ENCODE peak calls at places on chromosome 18, in six cellular contexts. V is heart left ventricle, Q is adrenal gland, B is neural progenitor cell, N is lower lobe of right lung, D is GM23338. C is an unnamed sample.

GRCh38 chr18:78518805-78519204 is 460.8 kb upstream of the SALL3 start:
- DNase-seq in N (no peak), B (no peak), Q (no peak), D (no peak), V (no peak), C (peak)

GRCh38 chr18:45774065-45774521 is 50.1 kb downstream of the SLC14A1 start:
- DNase-seq in D (no peak), B (no peak), N (no peak), Q (no peak), V (no peak), C (peak)

GRCh38 chr18:26482567-26482966 is 65.8 kb downstream of the KCTD1 start:
- DNase-seq in Q (no peak), N (no peak), D (peak), B (peak), V (no peak), C (no peak)

GRCh38 chr18:8478166-8478967 is 130.9 kb upstream of the RAB12 start:
- DNase-seq in N (peak), B (peak), V (peak), D (peak), Q (peak), C (peak)

GRCh38 chr18:31454066-31454708 is 6.6 kb downstream of the DSG3 start:
- DNase-seq in Q (no peak), D (no peak), N (no peak), V (no peak), B (no peak), C (no peak)

GRCh38 chr18:23876496-23876895 is 138.1 kb upstream of the TTC39C start:
- DNase-seq in V (no peak), B (no peak), N (no peak), Q (no peak), D (no peak), C (no peak)

GRCh38 chr18:63788447-63789096 is 13.4 kb downstream of the SERPINB7 start:
- DNase-seq in B (no peak), D (no peak), V (no peak), N (no peak), Q (no peak), C (peak)

GRCh38 chr18:67123901-67124300 is 392.6 kb downstream of the DSEL start:
- DNase-seq in B (no peak), Q (no peak), N (no peak), D (no peak), V (no peak), C (no peak)

GRCh38 chr18:9058426-9058825 is 44.1 kb upstream of the NDUFV2 start:
- DNase-seq in B (no peak), Q (no peak), V (no peak), N (no peak), D (no peak), C (no peak)

GRCh38 chr18:5461056-5461455 is 82.7 kb downstream of the EPB41L3 start:
- DNase-seq in D (no peak), V (no peak), B (no peak), N (no peak), Q (no peak), C (no peak)

GRCh38 chr18:43277164-43277600 is at the start of gene SYT4:
- DNase-seq in Q (peak), B (peak), D (peak), V (peak), N (no peak), C (no peak)

GRCh38 chr18:79687806-79688205 is 8.2 kb downstream of the CTDP1 start:
- DNase-seq in D (no peak), Q (no peak), V (no peak), N (no peak), B (no peak), C (no peak)

GRCh38 chr18:22176622-22177495 is 7.5 kb downstream of the GATA6 start:
- DNase-seq in Q (peak), D (peak), V (no peak), N (peak), B (peak), C (no peak)

GRCh38 chr18:50704541-50704940 is 115.3 kb downstream of the MRO start:
- DNase-seq in Q (no peak), N (no peak), D (no peak), B (no peak), V (no peak), C (no peak)

GRCh38 chr18:45255142-45255890 is 360.0 kb upstream of the SLC14A2 start:
- DNase-seq in N (no peak), D (peak), V (no peak), B (peak), Q (no peak), C (no peak)

GRCh38 chr18:28412521-28412920 is 235.6 kb upstream of the CDH2 start:
- DNase-seq in N (no peak), V (no peak), Q (no peak), B (no peak), D (no peak), C (no peak)

GRCh38 chr18:68660355-68661183 is 54.3 kb downstream of the TMX3 start:
- DNase-seq in V (no peak), D (peak), N (no peak), Q (no peak), B (peak), C (no peak)

DNA sequence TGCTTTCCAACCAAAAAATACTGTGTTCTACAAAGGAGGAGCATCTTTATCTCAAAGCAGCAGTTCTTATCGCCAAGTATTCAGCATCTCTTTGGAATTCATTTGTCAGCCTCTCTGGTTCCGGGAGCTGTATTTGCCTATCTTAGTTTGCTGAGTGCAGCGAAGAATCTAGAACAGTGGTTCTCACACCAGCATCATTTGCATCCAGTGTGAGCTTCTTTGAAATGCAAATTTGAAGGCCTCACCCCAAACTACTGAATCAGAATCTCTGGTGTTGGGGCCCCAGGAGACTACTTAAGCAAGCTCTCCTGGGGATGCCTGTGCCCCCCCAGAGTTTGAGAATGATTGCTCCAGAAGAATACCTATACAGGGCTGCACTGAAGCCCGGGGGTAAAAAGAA is 1.5 kb upstream of the PTPN2 start:
- DNase-seq in V (no peak), D (peak), N (no peak), Q (no peak), B (no peak), C (no peak)
- H3K4me3 ChIP-seq in V (no peak), D (peak), N (no peak), Q (no peak), B (no peak), C (no peak)

GRCh38 chr18:70494524-70494923 is 205.7 kb downstream of the SOCS6 start:
- DNase-seq in N (no peak), D (no peak), B (no peak), V (no peak), Q (no peak), C (no peak)

GRCh38 chr18:70489556-70489955 is 200.7 kb downstream of the SOCS6 start:
- DNase-seq in N (no peak), B (no peak), D (no peak), Q (no peak), V (no peak), C (no peak)

GRCh38 chr18:70493461-70493860 is 204.6 kb downstream of the SOCS6 start:
- DNase-seq in V (no peak), N (no peak), Q (no peak), B (no peak), D (no peak), C (no peak)

GRCh38 chr18:70491734-70492348 is 203.0 kb downstream of the SOCS6 start:
- DNase-seq in D (peak), B (peak), N (no peak), Q (peak), V (no peak), C (peak)

DNA sequence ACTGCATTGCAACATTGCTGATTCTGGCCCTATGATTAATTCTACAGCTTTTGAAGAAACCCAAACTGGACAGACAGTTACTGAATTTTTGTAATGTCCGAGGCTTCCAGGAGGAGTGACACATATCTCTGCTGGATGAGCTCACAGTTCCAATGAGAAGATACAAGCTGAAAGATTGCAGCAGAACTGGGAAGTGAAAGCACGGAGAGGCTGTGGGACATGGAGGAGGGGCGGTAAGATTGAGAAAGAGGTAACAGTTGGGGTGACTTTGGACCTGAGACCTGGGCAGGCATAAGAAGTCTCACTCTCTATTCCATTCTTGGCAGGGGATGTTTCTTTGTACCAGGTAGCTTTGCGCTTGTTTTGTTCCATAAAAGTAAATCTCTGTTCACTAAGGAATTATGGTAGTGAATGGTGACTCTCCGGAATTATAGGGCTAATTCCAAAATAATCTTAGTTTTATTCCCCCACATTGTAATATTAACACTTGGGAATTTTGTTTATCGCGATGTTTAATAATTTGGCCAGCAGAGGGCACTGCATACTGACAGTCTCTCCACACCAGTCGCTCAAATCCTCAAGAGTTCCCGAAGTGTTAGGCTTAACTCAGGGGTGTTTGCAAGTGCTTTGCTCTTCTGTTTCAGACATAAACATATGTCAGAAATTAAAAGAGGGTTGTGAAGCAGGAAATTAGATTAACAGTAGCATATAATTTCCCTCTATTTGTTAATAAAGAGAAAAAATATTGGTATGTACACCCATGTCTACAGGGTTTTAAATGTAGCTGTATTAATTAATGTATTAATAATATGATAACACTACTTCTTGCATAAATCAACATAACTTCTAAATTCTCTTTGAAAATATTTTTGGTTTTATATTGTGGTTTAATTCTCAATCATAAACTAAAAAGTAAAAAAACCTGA is 201.4 kb downstream of the SOCS6 start:
- DNase-seq in D (peak), B (peak), N (no peak), Q (peak), V (no peak), C (peak)
- H3K4me3 ChIP-seq in D (no peak), B (no peak), N (no peak), Q (no peak), V (no peak), C (no peak)

GRCh38 chr18:76349067-76349715 is 145.9 kb downstream of the ZNF516 start:
- DNase-seq in V (no peak), B (peak), N (no peak), D (peak), Q (peak), C (peak)
- H3K4me3 ChIP-seq in V (no peak), B (peak), N (peak), D (no peak), Q (no peak), C (no peak)

GRCh38 chr18:55256568-55257289 is 297.5 kb upstream of the CCDC68 start:
- DNase-seq in B (no peak), V (no peak), N (no peak), D (no peak), Q (no peak), C (no peak)

GRCh38 chr18:55251186-55251995 is 292.1 kb upstream of the CCDC68 start:
- DNase-seq in N (no peak), V (no peak), B (peak), D (peak), Q (no peak), C (no peak)

GRCh38 chr18:55252053-55252675 is 292.9 kb upstream of the CCDC68 start:
- DNase-seq in V (no peak), Q (no peak), B (peak), D (peak), N (no peak), C (no peak)

GRCh38 chr18:55252946-55253345 is 293.7 kb upstream of the CCDC68 start:
- DNase-seq in D (no peak), Q (no peak), V (no peak), B (no peak), N (no peak), C (no peak)

GRCh38 chr18:55253814-55254213 is 294.6 kb upstream of the CCDC68 start:
- DNase-seq in N (no peak), V (no peak), B (no peak), Q (no peak), D (no peak), C (no peak)
- H3K4me3 ChIP-seq in N (no peak), V (no peak), B (no peak), Q (no peak), D (no peak), C (no peak)

GRCh38 chr18:13372405-13372995 is 153.9 kb downstream of the LDLRAD4 start:
- DNase-seq in N (no peak), V (no peak), D (no peak), Q (no peak), B (no peak), C (no peak)

GRCh38 chr18:13374096-13374467 is 155.5 kb downstream of the LDLRAD4 start:
- DNase-seq in B (no peak), D (no peak), Q (no peak), N (no peak), V (no peak), C (no peak)

GRCh38 chr18:13376298-13376840 is 157.8 kb downstream of the LDLRAD4 start:
- DNase-seq in B (no peak), N (no peak), D (no peak), V (no peak), Q (no peak), C (no peak)

GRCh38 chr18:13375302-13376255 is 157.0 kb downstream of the LDLRAD4 start:
- DNase-seq in N (no peak), D (no peak), Q (peak), V (peak), B (no peak), C (peak)

GRCh38 chr18:13374468-13375301 is 156.1 kb downstream of the LDLRAD4 start:
- DNase-seq in N (no peak), V (no peak), Q (no peak), B (no peak), D (peak), C (no peak)
- H3K4me3 ChIP-seq in N (no peak), V (no peak), Q (no peak), B (no peak), D (no peak), C (no peak)

DNA sequence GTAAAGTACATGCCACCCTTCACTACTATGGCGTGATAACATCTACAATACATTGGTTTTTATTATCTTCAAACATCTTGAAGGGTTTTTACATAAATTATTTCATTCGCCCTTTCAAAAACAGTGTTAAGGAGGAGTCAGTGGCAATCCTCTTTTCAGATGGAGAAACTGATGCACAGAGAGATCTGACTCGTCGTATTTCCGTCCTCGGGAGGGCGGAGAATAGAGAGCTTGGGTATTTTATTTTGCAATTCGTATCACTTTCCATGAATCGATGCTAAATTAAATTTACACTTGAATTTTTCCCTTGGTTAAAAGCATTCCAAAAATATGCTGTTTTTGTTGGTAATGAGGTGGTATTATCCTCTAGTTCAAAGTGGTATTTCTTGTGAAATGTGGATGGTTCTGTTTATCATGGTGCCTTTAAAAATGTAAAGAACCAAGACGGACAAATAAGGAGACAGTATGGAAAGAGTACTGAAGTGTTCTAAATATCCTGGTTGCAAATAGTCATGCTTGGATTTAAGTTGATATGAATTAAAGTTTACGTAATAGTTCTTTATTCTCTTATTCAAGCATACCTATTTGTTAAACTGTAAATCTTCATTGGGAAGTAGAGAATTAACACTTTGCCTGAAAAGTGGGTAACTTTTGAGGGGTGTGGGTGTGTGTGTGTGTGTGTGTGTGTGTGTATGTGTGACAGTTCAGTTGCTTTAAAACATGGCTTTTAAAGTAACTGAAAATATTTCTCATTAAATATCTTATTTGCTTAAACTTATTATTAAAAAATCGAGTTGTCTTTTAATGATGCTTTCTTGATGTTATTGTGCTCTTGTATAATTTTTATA is 5.6 kb downstream of the PHLPP1 start:
- DNase-seq in V (no peak), D (no peak), N (no peak), B (no peak), Q (no peak), C (no peak)
- H3K4me3 ChIP-seq in V (no peak), D (peak), N (no peak), B (peak), Q (no peak), C (no peak)

DNA sequence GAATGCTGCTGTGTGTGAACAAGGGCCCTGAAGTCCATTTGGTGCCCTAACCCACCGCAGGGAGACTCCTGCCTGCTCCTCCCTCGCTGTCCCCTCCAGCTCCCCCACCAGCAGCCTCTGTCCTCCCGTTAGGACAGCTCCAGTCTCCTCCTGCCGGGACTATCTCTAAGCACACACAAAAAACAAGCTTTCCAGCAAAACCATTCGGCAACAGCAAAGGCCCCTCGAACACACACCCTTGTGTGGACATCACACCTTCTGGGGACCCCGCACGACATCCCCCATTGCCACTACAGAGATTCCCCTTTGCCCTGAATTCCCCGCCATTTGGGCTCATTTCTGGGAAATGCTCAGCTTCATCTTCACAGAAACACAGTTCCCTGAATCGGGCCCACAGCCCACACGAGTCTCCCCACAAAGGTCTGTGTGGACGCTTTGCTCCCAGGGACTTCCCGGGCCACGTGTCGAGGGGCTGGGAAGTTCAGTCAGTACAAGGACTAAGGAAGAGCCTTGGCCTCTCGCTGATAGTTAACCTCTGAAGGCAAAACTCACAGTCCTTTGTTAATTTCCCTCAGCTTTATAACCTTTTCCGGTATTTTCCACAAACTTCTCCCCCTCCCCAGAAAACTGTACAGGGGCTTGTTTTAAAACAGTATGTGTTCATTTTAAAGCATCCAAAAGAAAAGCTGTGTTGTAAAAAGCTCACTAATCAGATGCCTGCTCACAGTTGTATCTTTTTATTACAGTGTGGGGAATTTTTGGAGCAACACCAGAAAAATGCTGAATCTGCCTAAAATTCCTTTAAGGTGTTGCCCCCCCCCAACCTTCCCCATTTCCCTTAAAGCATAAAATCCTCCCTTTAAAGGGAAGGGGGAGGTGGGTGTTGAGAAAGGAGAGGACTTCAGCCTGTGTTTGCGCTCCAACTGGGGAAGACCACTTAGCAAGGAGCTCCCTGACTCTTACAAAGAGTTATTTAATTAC is 25.9 kb downstream of the SMAD7 start:
- DNase-seq in Q (no peak), D (no peak), N (no peak), V (no peak), B (peak), C (no peak)
- H3K4me3 ChIP-seq in Q (no peak), D (no peak), N (peak), V (no peak), B (no peak), C (no peak)

C was measured in CD8-positive, alpha-beta T cell.